ENCODE peak calls at places on chromosome 15, in four cellular contexts. E, K, U and T are unnamed samples.

GRCh38 chr15:36953346-36953745 is 147.0 kb downstream of the MEIS2 start:
- DNase-seq in E (no peak), K (no peak), U (no peak), T (no peak)

GRCh38 chr15:62594017-62594416 is 428.9 kb upstream of the C2CD4B start:
- DNase-seq in U (no peak), K (no peak), E (no peak), T (no peak)

GRCh38 chr15:50244959-50245624 is 20.4 kb downstream of the HDC start:
- DNase-seq in E (no peak), U (no peak), K (no peak), T (no peak)

GRCh38 chr15:95284933-95285401 is 1045.5 kb upstream of the NR2F2 start:
- DNase-seq in E (peak; percentile 1), U (no peak), K (no peak), T (no peak)

GRCh38 chr15:98397411-98397810 is 250.9 kb upstream of the IGF1R start:
- DNase-seq in K (no peak), E (no peak), U (no peak), T (no peak)

GRCh38 chr15:101121511-101122090 is 130.2 kb downstream of the CHSY1 start:
- DNase-seq in K (peak; percentile 76), E (peak; percentile 10), U (peak; percentile 96), T (peak; percentile 35)

GRCh38 chr15:85649372-85649771 is 145.4 kb downstream of the KLHL25 start:
- DNase-seq in E (peak; percentile 6), U (no peak), K (no peak), T (no peak)

GRCh38 chr15:59247364-59247763 is 40.7 kb downstream of the LDHAL6B start:
- DNase-seq in E (peak; percentile 36), U (no peak), K (peak; percentile 64), T (peak; percentile 16)

GRCh38 chr15:48392356-48392755 is 61.1 kb downstream of the DUT start:
- DNase-seq in E (no peak), K (no peak), U (no peak), T (peak; percentile 57)

GRCh38 chr15:79025802-79026201 is 64.8 kb downstream of the RASGRF1 start:
- DNase-seq in K (no peak), E (no peak), U (no peak), T (no peak)

GRCh38 chr15:84588053-84588874 is 12.5 kb upstream of the ZSCAN2 start:
- DNase-seq in K (peak; percentile 90), E (peak; percentile 77), U (peak; percentile 96), T (peak; percentile 74)

GRCh38 chr15:51076898-51077564 is 17.7 kb downstream of the TNFAIP8L3 start:
- DNase-seq in K (no peak), U (peak; percentile 91), E (no peak), T (no peak)

GRCh38 chr15:85880501-85881190 is 85.9 kb upstream of the KLHL25 start:
- DNase-seq in U (no peak), E (no peak), K (no peak), T (no peak)

GRCh38 chr15:82648257-82649103 is 1.3 kb upstream of the CPEB1 start:
- DNase-seq in U (no peak), K (no peak), E (no peak), T (no peak)

GRCh38 chr15:82646250-82647044 is 716 bp downstream of the CPEB1 start:
- DNase-seq in E (no peak), K (no peak), U (no peak), T (no peak)

GRCh38 chr15:82649226-82649999 is 2.2 kb upstream of the CPEB1 start:
- DNase-seq in E (no peak), K (no peak), U (no peak), T (no peak)

GRCh38 chr15:82647045-82647834 is at the start of gene CPEB1:
- DNase-seq in E (peak; percentile 20), U (no peak), K (peak; percentile 65), T (peak; percentile 24)

DNA sequence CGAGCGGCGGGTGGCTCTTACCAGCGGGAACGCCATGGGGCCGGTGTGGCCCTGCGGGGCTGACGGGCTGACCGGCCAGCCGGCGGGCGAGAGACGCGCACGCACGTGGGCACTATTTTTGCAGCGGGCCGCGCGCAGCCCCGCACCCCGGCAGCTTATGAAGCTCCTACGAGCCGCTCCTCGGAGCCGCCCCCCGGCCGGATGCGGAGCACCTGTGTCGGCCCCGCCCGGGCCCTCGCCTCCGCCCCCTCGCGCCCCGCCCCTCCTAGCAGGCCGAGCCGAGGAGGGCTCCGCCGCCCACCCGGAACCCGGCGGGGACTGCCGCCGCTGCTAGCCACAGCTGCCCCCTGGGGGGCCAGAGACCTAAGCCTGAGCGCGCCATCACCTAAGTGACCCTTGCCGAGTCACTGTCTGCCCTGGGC is 683 bp upstream of the CPEB1 start:
- DNase-seq in K (peak; percentile 60), U (peak; percentile 83), E (peak; percentile 32), T (no peak)
- H3K4me3 ChIP-seq in K (peak overlapping the region; percentile 58), U (peak overlapping the region; percentile 59), E (peak overlapping the region; percentile 12), T (peak overlapping the region; percentile 69)

DNA sequence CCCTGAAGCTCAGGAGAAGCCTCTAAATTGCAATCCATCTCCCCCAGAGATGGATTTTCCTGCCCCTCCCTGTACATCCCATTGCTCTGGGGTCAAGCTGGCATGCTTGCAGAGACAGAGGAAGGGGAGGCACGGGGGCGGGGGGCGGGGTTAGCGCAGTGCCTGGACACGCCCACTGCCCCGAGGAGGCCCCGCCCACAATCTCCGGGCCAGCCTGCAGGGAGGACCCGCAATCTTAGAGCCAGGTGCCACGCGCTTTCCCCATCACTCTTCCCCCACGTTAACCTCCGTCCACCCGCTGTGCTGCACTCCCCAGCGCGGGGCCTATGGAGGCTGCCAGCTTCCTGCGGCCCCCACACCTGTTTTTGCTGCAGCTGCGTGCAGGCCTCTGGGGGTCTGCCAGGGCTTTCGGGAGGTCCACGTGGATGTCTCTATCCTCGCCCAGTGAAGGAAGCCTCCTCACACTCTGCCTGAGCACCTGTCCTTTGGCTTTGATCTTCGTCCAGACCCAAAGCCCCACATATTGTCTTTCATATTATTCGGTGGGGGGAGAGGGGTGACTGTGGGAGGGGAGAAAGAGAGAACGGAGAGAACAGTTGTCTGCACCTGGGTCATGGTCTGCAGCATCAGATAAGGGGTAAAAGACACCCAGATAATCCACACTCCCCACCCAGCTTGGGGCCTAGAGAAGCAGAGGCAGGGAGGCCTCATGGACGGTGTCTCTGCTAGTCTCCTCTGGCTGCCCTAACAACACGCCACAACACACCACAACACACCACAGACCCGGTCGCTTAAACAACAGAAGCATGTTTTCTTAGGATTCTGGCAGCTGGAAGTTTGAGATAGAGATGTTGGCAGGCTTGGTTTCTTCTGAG is 118.0 kb upstream of the MEF2A start:
- DNase-seq in K (peak; percentile 61), E (no peak), U (no peak), T (no peak)
- H3K4me3 ChIP-seq in K (peak overlapping the region; percentile 37), E (no peak overlapping the region), U (no peak overlapping the region), T (no peak overlapping the region)

GRCh38 chr15:43440721-43441281 is 52.2 kb downstream of the TP53BP1 start:
- DNase-seq in K (peak; percentile 35), E (peak; percentile 9), U (no peak), T (peak; percentile 58)
- H3K4me3 ChIP-seq in K (no peak overlapping the region), E (no peak overlapping the region), U (no peak overlapping the region), T (no peak overlapping the region)

GRCh38 chr15:66251065-66251789 is 2.3 kb downstream of the MEGF11 start:
- DNase-seq in K (peak; percentile 19), E (no peak), U (no peak), T (no peak)
- H3K4me3 ChIP-seq in K (no peak overlapping the region), E (no peak overlapping the region), U (no peak overlapping the region), T (no peak overlapping the region)

DNA sequence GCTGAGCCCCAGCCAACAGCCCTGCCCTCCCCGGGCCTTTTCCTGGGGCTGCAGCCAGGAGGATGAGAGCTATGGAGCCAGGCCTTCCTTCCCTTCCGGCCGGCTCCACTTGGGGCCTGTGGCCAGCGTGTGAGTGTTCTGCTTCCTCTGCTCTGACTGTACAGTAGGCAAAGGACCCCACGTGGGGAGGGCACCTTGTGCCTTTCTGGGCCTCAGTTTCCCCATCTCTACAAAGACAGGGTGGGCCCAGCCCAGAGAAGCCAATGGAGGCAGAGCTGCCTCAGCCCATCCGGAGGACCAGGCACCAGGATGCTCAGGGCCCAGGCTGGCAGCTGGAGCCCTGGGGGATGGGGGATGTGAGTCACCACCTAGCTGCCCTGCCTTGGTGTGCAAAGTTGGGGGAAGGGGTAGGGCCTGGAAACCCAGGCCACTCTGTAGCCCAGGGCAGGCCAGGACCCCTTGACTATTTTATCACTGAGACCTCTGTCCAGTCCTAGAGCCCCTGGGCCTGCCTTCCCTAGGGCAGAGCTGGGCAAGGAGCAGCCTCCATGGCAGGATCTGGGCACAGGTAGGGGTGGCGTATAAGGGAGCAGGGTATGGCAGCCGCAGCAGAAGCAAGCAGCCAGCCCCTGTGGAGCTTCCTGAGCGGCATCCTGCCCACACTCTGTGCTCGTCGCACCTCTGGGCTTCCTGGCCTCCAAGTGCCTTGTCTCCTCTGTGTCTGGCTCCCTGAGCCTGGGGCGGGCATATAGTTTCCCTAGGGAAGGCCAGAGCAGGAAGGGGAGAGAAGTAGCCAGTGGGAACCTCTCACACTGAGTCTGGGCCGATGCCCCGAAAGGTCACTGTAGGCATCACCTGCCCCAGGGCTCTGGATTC is 1.8 kb downstream of the PSTPIP1 start:
- DNase-seq in U (peak; percentile 88), E (peak; percentile 49), K (no peak), T (no peak)
- H3K4me3 ChIP-seq in U (peak overlapping the region; percentile 43), E (peak overlapping the region; percentile 92), K (no peak overlapping the region), T (no peak overlapping the region)

GRCh38 chr15:89813381-89814111 is 1.1 kb downstream of the ANPEP start:
- DNase-seq in K (no peak), E (no peak), U (no peak), T (no peak)

GRCh38 chr15:89815769-89816168 is 1.1 kb upstream of the ANPEP start:
- DNase-seq in U (no peak), K (no peak), E (no peak), T (no peak)

GRCh38 chr15:89812847-89813320 is 1.8 kb downstream of the ANPEP start:
- DNase-seq in E (no peak), K (no peak), U (no peak), T (no peak)

GRCh38 chr15:89812126-89812846 is 2.4 kb downstream of the ANPEP start:
- DNase-seq in K (no peak), E (no peak), U (no peak), T (peak; percentile 70)

GRCh38 chr15:89814112-89814742 is 425 bp downstream of the ANPEP start:
- DNase-seq in K (no peak), E (no peak), U (peak; percentile 87), T (no peak)
- H3K4me3 ChIP-seq in K (no peak overlapping the region), E (no peak overlapping the region), U (peak overlapping the region; percentile 43), T (peak overlapping the region; percentile 50)

DNA sequence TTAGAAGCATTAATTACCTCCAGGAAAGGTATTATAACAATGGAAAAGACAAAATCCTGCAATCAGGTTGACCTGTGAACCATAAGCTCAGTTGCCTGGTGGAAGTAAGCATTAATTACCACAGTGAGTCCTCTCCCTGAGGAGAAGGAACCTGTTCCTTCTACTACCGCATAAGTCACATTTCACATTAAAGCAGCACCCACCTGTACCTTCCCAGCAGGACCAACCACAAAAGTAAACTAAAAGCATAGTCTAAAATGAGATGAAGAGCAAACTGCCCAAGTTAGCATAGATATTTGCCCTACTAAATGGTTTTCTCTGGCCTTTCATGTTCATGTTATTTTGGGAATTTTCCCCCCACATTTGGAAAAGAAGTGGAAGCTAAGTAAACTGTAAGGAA is 78.2 kb downstream of the EFL1 start:
- DNase-seq in U (no peak), K (no peak), E (no peak), T (no peak)
- H3K4me3 ChIP-seq in U (no peak overlapping the region), K (no peak overlapping the region), E (no peak overlapping the region), T (no peak overlapping the region)

DNA sequence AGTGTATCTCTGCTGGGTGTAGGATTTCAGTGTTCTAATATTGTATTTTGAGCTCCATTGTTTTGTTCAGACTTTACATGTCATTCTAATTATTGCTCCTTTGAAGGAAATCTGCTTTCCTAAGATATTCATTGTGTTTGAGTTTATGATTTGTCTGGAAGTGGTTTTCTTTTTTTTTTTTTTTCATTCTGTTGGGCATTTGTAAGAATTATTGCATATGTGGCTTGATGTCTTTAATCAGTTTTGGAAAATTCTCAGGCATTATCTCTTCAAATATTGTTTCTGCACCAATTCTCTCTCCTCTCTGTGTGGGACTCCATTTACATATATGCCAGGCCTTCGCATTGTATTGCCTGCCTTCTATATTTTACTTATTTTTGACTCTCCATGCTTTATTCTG is 65.8 kb upstream of the RNU6-1 start:
- DNase-seq in E (no peak), K (no peak), U (no peak), T (no peak)
- H3K4me3 ChIP-seq in E (no peak overlapping the region), K (no peak overlapping the region), U (no peak overlapping the region), T (no peak overlapping the region)